ENCODE peak calls at places on chromosome 16, in six cellular contexts. O is HCT116, F is SK-N-SH, Z is PC-3, L is OCI-LY7, E is hepatocyte. M is an unnamed sample. For H3K9me2, the result is how much of the 10 kb centered on the place peaks cover.

GRCh38 chr16:75105306-75106061 is 11.1 kb downstream of the LDHD start:
- DNase-seq in O (no peak), F (peak), Z (no peak), L (peak), E (peak), M (peak)

GRCh38 chr16:48047755-48048154 is 108.0 kb downstream of the ABCC12 start:
- DNase-seq in O (no peak), F (no peak), Z (no peak), L (no peak), E (no peak), M (peak)

GRCh38 chr16:57529324-57530103 is 6.9 kb downstream of the CCDC102A start:
- DNase-seq in O (no peak), F (peak), Z (no peak), L (no peak), E (no peak), M (no peak)

GRCh38 chr16:81586976-81587625 is 142.5 kb downstream of the CMIP start:
- DNase-seq in O (no peak), F (no peak), Z (no peak), L (no peak), E (no peak), M (no peak)

GRCh38 chr16:5196204-5196603 is 98.6 kb upstream of the EEF2KMT start:
- DNase-seq in O (no peak), F (no peak), Z (no peak), L (no peak), E (no peak), M (no peak)

GRCh38 chr16:11783319-11784047 is 13.6 kb downstream of the ZC3H7A start:
- DNase-seq in O (no peak), F (no peak), Z (peak), L (peak), E (no peak), M (peak)

GRCh38 chr16:64150193-64150592 is 971.7 kb downstream of the CDH11 start:
- DNase-seq in O (no peak), F (no peak), Z (peak), L (no peak), E (no peak), M (no peak)

GRCh38 chr16:85460983-85461813 is 151.9 kb upstream of the GSE1 start:
- DNase-seq in O (no peak), F (peak), Z (peak), L (no peak), E (peak), M (no peak)

GRCh38 chr16:87841608-87842208 is 27.6 kb downstream of the SLC7A5 start:
- DNase-seq in O (no peak), F (no peak), Z (no peak), L (no peak), E (no peak), M (no peak)
- H3K9me2 ChIP-seq in O (under half), F (under half), Z (under half), L (under half), E (under half), M (under half)

DNA sequence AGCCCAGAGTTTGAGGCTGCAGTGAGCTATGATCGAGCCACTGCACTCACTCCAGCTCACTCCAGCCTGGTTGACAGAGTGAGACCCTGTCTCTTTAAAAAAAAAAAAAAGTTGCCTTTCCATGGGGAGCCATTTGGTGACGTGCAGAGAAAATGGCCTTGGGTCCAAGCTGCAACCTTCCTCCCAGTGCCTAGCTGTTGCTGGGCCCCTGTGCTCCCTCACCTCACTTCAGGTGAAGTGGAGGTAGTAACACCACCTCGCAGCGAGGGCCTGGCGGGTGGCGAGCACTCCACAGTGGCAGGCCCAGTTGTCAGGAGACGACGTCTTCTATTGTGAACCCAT is 17.4 kb downstream of the SYT17 start:
- DNase-seq in O (no peak), F (no peak), Z (no peak), L (no peak), E (no peak), M (no peak)
- H3K9me2 ChIP-seq in O (under half), F (under half), Z (under half), L (under half), E (under half), M (under half)

GRCh38 chr16:67202956-67203493 is 4.1 kb downstream of the ELMO3 start:
- DNase-seq in O (no peak), F (no peak), Z (no peak), L (no peak), E (no peak), M (no peak)

GRCh38 chr16:67200491-67200890 is 1.6 kb downstream of the ELMO3 start:
- DNase-seq in O (no peak), F (no peak), Z (no peak), L (no peak), E (no peak), M (no peak)

GRCh38 chr16:67202426-67202825 is 3.5 kb downstream of the ELMO3 start:
- DNase-seq in O (no peak), F (no peak), Z (no peak), L (no peak), E (no peak), M (no peak)

GRCh38 chr16:67199808-67200198 is 872 bp downstream of the ELMO3 start:
- DNase-seq in O (no peak), F (peak), Z (no peak), L (no peak), E (no peak), M (no peak)

DNA sequence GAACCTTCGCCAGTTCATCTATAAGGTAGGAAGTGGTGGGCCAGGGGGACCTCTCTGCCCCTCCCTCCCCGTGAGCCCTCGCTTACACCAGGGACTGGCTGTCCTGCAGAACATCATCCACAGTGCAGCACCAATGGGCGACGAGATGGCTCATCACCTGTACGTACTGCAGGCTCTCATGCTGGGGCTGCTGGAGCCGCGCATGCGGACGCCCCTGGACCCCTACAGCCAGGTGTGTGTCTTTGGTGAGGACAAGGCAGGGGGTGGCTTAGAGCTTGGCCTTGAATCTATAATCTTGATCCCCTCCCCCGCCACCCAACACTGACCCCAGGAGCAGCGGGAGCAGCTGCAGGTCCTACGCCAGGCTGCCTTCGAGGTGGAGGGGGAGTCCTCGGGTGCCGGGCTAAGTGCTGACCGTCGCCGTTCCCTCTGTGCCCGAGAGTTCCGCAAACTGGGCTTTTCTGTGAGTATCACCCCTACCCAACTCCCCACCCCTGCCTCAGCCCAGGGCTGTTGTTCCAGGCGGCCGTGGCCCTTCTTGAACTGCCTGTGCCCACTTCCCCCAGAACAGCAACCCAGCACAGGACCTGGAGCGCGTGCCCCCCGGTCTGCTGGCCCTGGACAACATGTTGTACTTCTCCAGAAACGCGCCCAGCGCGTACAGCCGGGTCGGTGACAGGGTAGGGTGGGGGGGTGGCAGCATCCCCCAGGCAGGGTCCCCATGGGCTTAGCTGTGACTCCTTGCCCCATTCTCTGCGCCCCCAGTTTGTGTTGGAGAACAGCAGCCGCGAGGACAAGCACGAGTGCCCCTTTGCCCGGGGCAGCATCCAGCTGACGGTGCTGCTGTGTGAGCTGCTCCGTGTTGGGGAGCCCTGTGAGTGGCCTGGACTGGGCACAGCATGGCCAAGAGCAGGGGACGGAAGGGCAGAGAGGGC is 2.7 kb downstream of the ELMO3 start:
- DNase-seq in O (no peak), F (no peak), Z (no peak), L (no peak), E (no peak), M (no peak)
- H3K9me2 ChIP-seq in O (under half), F (under half), Z (under half), L (under half), E (under half), M (under half)

GRCh38 chr16:17034477-17035252 is 436.1 kb downstream of the XYLT1 start:
- DNase-seq in O (no peak), F (no peak), Z (no peak), L (no peak), E (no peak), M (no peak)

GRCh38 chr16:17032332-17032731 is 438.4 kb downstream of the XYLT1 start:
- DNase-seq in O (no peak), F (no peak), Z (no peak), L (no peak), E (no peak), M (no peak)

GRCh38 chr16:17027488-17028129 is 443.2 kb downstream of the XYLT1 start:
- DNase-seq in O (no peak), F (no peak), Z (no peak), L (no peak), E (no peak), M (no peak)

GRCh38 chr16:17029602-17030350 is 441.0 kb downstream of the XYLT1 start:
- DNase-seq in O (no peak), F (no peak), Z (no peak), L (no peak), E (no peak), M (no peak)

GRCh38 chr16:17031484-17032268 is 439.1 kb downstream of the XYLT1 start:
- DNase-seq in O (no peak), F (no peak), Z (no peak), L (no peak), E (no peak), M (no peak)
- H3K9me2 ChIP-seq in O (under half), F (under half), Z (under half), L (under half), E (under half), M (under half)

GRCh38 chr16:301235-301634 is 18.3 kb downstream of the PDIA2 start:
- DNase-seq in O (no peak), F (no peak), Z (no peak), L (no peak), E (no peak), M (no peak)

GRCh38 chr16:293043-293775 is 10.2 kb downstream of the PDIA2 start:
- DNase-seq in O (no peak), F (no peak), Z (no peak), L (no peak), E (no peak), M (no peak)

GRCh38 chr16:296276-296675 is 13.3 kb downstream of the PDIA2 start:
- DNase-seq in O (no peak), F (no peak), Z (no peak), L (no peak), E (no peak), M (no peak)

GRCh38 chr16:297832-298231 is 14.9 kb downstream of the PDIA2 start:
- DNase-seq in O (no peak), F (no peak), Z (no peak), L (no peak), E (no peak), M (no peak)

DNA sequence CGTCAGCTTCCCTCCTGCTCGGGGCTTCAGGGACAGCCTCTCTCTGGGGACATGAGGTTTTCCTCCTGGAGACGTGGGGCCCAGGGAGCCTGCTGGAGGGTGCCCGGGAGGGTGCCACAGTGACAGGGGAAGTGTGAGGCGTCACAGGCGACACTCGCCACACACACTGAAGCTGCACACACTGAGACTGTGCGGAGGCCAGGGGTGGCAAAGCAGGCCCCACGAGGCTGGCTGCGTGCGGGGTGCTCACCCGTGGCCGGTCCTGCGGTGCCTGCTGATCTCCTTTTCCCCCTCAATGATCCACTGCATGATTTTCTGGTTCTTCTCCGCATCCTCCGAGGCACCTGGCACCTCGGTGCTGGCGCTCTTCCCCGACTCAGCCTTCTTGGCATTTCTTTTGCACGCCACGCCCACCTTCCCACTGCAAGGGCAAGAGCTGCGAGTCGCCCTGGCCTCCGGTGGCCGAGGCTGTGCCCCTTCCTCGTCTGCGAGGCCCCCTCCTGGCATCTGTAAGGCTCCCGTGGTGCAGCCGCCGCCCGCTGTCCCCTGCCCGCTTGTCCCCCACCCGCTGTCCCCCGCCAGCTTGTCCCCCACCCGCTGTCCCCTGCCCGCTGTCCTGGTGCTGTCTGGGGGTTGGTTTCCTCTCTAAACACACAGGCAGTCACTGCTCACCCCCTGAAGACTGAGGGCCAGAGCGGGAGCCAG is 14.0 kb downstream of the PDIA2 start:
- DNase-seq in O (no peak), F (no peak), Z (no peak), L (no peak), E (no peak), M (no peak)
- H3K9me2 ChIP-seq in O (under half), F (under half), Z (under half), L (under half), E (under half), M (under half)

GRCh38 chr16:55499281-55499680 is 9.6 kb upstream of the LPCAT2 start:
- DNase-seq in O (no peak), F (no peak), Z (no peak), L (no peak), E (no peak), M (no peak)

GRCh38 chr16:55499951-55500350 is 8.9 kb upstream of the LPCAT2 start:
- DNase-seq in O (peak), F (no peak), Z (peak), L (no peak), E (peak), M (no peak)

GRCh38 chr16:55496509-55497145 is 12.2 kb upstream of the LPCAT2 start:
- DNase-seq in O (no peak), F (no peak), Z (no peak), L (no peak), E (no peak), M (no peak)

GRCh38 chr16:55497558-55497957 is 11.3 kb upstream of the LPCAT2 start:
- DNase-seq in O (no peak), F (no peak), Z (no peak), L (no peak), E (no peak), M (no peak)

DNA sequence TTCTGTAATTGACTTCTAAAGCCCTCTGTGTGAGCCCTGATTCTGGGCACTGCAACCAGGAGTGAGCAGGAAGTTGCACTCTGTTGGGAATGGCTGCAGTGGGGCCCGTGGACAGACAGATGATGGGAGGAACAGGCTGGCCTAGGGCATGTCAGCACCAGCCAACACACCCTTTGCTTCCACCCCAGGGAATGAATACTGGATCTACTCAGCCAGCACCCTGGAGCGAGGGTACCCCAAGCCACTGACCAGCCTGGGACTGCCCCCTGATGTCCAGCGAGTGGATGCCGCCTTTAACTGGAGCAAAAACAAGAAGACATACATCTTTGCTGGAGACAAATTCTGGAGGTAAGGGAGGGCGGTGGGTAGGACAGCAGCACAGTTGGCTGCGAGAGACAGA is 10.8 kb upstream of the LPCAT2 start:
- DNase-seq in O (no peak), F (no peak), Z (no peak), L (no peak), E (no peak), M (no peak)
- H3K9me2 ChIP-seq in O (under half), F (under half), Z (under half), L (under half), E (under half), M (under half)

GRCh38 chr16:83899978-83900377 is 1.1 kb downstream of the MLYCD start:
- DNase-seq in O (no peak), F (no peak), Z (no peak), L (no peak), E (no peak), M (peak)
- H3K9me2 ChIP-seq in O (under half), F (under half), Z (under half), L (under half), E (under half), M (under half)

GRCh38 chr16:8951447-8952280 is 12.0 kb downstream of the USP7 start:
- DNase-seq in O (no peak), F (no peak), Z (peak), L (peak), E (no peak), M (peak)
- H3K9me2 ChIP-seq in O (under half), F (under half), Z (under half), L (under half), E (under half), M (under half)

GRCh38 chr16:2206780-2207433 is 1.7 kb downstream of the MLST8 start:
- DNase-seq in O (no peak), F (no peak), Z (no peak), L (no peak), E (no peak), M (no peak)
- H3K9me2 ChIP-seq in O (under half), F (under half), Z (under half), L (under half), E (under half), M (under half)